ENCODE peak calls at places on chromosomes 12 and 14, in ten cellular contexts. S is stimulated activated CD4-positive, alpha-beta T cell treated with anti-CD3 and anti-CD28 coated beads, Interleukin-1b, Interleukin-23, amount 100 ng/mL, for 1 hour; Z is activated T-cell treated with anti-CD3 and anti-CD28 coated beads, Interleukin-2, amount 50 U/mL, for 24 hours; W is naive thymus-derived CD8-positive, alpha-beta T cell; P is astrocyte of the cerebellum; V is COR-L47; N is NCI-H82; Y is left kidney; I is OCI-M1; H is ELF-1. A is an unnamed sample.

GRCh38 chr14:80202888-80203562 is 8.3 kb downstream of the DIO2 start:
- DNase-seq in S (no peak), Z (no peak), W (no peak), P (no peak), V (no peak), N (peak), Y (no peak), I (peak), H (peak), A (no peak)

GRCh38 chr14:59283380-59283779 is 94.9 kb downstream of the DAAM1 start:
- DNase-seq in S (no peak), Z (no peak), W (no peak), P (no peak), V (no peak), N (no peak), Y (no peak), I (no peak), H (no peak), A (peak)

GRCh38 chr14:55220230-55220629 is 28.8 kb upstream of the DLGAP5 start:
- DNase-seq in S (no peak), Z (no peak), W (no peak), P (no peak), V (no peak), N (no peak), Y (no peak), I (no peak), H (no peak), A (no peak)

GRCh38 chr14:97416550-97416949 is 619.4 kb downstream of the VRK1 start:
- DNase-seq in S (no peak), Z (no peak), W (no peak), P (no peak), V (no peak), N (no peak), Y (no peak), I (no peak), H (no peak), A (no peak)

GRCh38 chr12:6106208-6106607 is 18.3 kb downstream of the VWF start:
- DNase-seq in S (no peak), Z (no peak), W (no peak), P (no peak), V (no peak), N (no peak), Y (no peak), I (no peak), H (no peak), A (no peak)

GRCh38 chr14:68709007-68709406 is 83.9 kb downstream of the ZFP36L1 start:
- DNase-seq in S (no peak), Z (no peak), W (no peak), P (no peak), V (no peak), N (no peak), Y (no peak), I (no peak), H (no peak), A (no peak)

GRCh38 chr14:100440758-100441203 is 117.6 kb downstream of the SLC25A47 start:
- DNase-seq in S (no peak), Z (no peak), W (no peak), P (no peak), V (no peak), N (no peak), Y (peak), I (peak), H (no peak), A (no peak)

GRCh38 chr12:14417717-14418116 is 52.2 kb downstream of the ATF7IP start:
- DNase-seq in S (peak), Z (peak), W (peak), P (peak), V (no peak), N (peak), Y (peak), I (peak), H (peak), A (peak)

GRCh38 chr14:86541969-86542368 is 1012.0 kb downstream of the FLRT2 start:
- DNase-seq in S (no peak), Z (no peak), W (no peak), P (no peak), V (no peak), N (peak), Y (peak), I (no peak), H (no peak), A (no peak)

GRCh38 chr12:53676715-53677611 is 1.1 kb upstream of the ATP5MC2 start:
- DNase-seq in S (no peak), Z (peak), W (no peak), P (no peak), V (no peak), N (peak), Y (peak), I (no peak), H (peak), A (peak)

GRCh38 chr14:40599726-40600125 is 1007.0 kb upstream of the LRFN5 start:
- DNase-seq in S (no peak), Z (no peak), W (no peak), P (no peak), V (no peak), N (peak), Y (no peak), I (peak), H (no peak), A (no peak)

GRCh38 chr14:81669308-81669707 is 135.7 kb upstream of the SEL1L start:
- DNase-seq in S (no peak), Z (no peak), W (no peak), P (no peak), V (peak), N (no peak), Y (no peak), I (peak), H (no peak), A (no peak)

GRCh38 chr14:75518625-75519024 is 3.6 kb upstream of the BATF start:
- DNase-seq in S (no peak), Z (no peak), W (no peak), P (no peak), V (no peak), N (peak), Y (no peak), I (peak), H (peak), A (no peak)

GRCh38 chr12:31931796-31932715 is 27.2 kb upstream of the RESF1 start:
- DNase-seq in S (no peak), Z (no peak), W (no peak), P (no peak), V (no peak), N (peak), Y (no peak), I (no peak), H (peak), A (no peak)

GRCh38 chr12:54300732-54301427 is at the start of gene NFE2:
- DNase-seq in S (no peak), Z (peak), W (no peak), P (peak), V (peak), N (peak), Y (peak), I (peak), H (peak), A (peak)

GRCh38 chr12:104656921-104657320 is 200.2 kb downstream of the CHST11 start:
- DNase-seq in S (no peak), Z (no peak), W (no peak), P (peak), V (no peak), N (no peak), Y (peak), I (no peak), H (no peak), A (peak)

GRCh38 chr14:71319646-71320045 is 412.4 kb downstream of the PCNX1 start:
- DNase-seq in S (no peak), Z (no peak), W (no peak), P (no peak), V (peak), N (peak), Y (peak), I (peak), H (no peak), A (peak)

GRCh38 chr14:73491256-73491976 is 683 bp downstream of the RIOX1 start:
- DNase-seq in S (no peak), Z (peak), W (no peak), P (no peak), V (peak), N (peak), Y (peak), I (peak), H (peak), A (peak)

GRCh38 chr12:115470977-115471376 is 787.0 kb upstream of the TBX3 start:
- DNase-seq in S (no peak), Z (no peak), W (no peak), P (no peak), V (no peak), N (no peak), Y (no peak), I (peak), H (no peak), A (no peak)

GRCh38 chr12:121765573-121765972 is 27.9 kb downstream of the RHOF start:
- DNase-seq in S (no peak), Z (no peak), W (no peak), P (peak), V (no peak), N (peak), Y (no peak), I (no peak), H (peak), A (peak)

GRCh38 chr12:31020385-31021166 is 53.1 kb upstream of the DDX11 start:
- DNase-seq in S (no peak), Z (no peak), W (no peak), P (no peak), V (no peak), N (no peak), Y (no peak), I (no peak), H (no peak), A (no peak)

GRCh38 chr12:69671597-69671996 is 27.5 kb downstream of the BEST3 start:
- DNase-seq in S (no peak), Z (no peak), W (no peak), P (no peak), V (no peak), N (no peak), Y (no peak), I (no peak), H (no peak), A (no peak)

GRCh38 chr12:1929985-1930815 is 11.7 kb upstream of the CACNA2D4 start:
- DNase-seq in S (no peak), Z (peak), W (no peak), P (no peak), V (no peak), N (no peak), Y (no peak), I (no peak), H (no peak), A (no peak)

GRCh38 chr14:74871819-74872218 is 4.1 kb downstream of the PROX2 start:
- DNase-seq in S (no peak), Z (no peak), W (no peak), P (no peak), V (no peak), N (no peak), Y (no peak), I (no peak), H (no peak), A (no peak)

GRCh38 chr14:58598028-58598850 is 39.5 kb upstream of the DACT1 start:
- DNase-seq in S (no peak), Z (no peak), W (peak), P (no peak), V (no peak), N (no peak), Y (no peak), I (no peak), H (no peak), A (no peak)

GRCh38 chr12:75270157-75270556 is 60.0 kb downstream of the CAPS2 start:
- DNase-seq in S (no peak), Z (no peak), W (no peak), P (no peak), V (no peak), N (no peak), Y (no peak), I (peak), H (no peak), A (no peak)

GRCh38 chr12:79737875-79738718 is 47.3 kb upstream of the PAWR start:
- DNase-seq in S (no peak), Z (no peak), W (peak), P (peak), V (peak), N (peak), Y (peak), I (peak), H (peak), A (peak)

A was measured in AG10803.